ENCODE peak calls at places on chromosomes 1 and 21, in nine cellular contexts. V is AG10803, O is RWPE1, A is astrocyte of the cerebellum, L is Calu3, U is tibial nerve, R is progenitor cell of endocrine pancreas, N is choroid plexus epithelial cell, F is fibroblast of lung. M is an unnamed sample.

GRCh38 chr1:240860023-240860422 is 248.1 kb upstream of the GREM2 start:
- DNase-seq in V (no peak), O (no peak), A (no peak), L (no peak), U (no peak), R (no peak), N (no peak), F (no peak), M (no peak)

GRCh38 chr1:39915499-39916129 is 13.9 kb upstream of the MYCL start:
- DNase-seq in V (no peak), O (no peak), A (no peak), L (no peak), U (no peak), R (no peak), N (no peak), F (no peak), M (no peak)

GRCh38 chr21:45011911-45012660 is 62.3 kb upstream of the ADARB1 start:
- DNase-seq in V (peak), O (peak), A (peak), L (peak), U (no peak), R (peak), N (peak), F (peak), M (peak)

GRCh38 chr21:38244885-38245869 is 11.6 kb upstream of the KCNJ15 start:
- DNase-seq in V (peak), O (peak), A (peak), L (peak), U (no peak), R (no peak), N (peak), F (peak), M (no peak)

GRCh38 chr1:220441211-220441610 is 86.7 kb upstream of the MARK1 start:
- DNase-seq in V (no peak), O (peak), A (no peak), L (no peak), U (no peak), R (no peak), N (no peak), F (no peak), M (no peak)

GRCh38 chr1:953524-954320 is 5.3 kb downstream of the NOC2L start:
- DNase-seq in V (no peak), O (no peak), A (no peak), L (no peak), U (no peak), R (no peak), N (no peak), F (no peak), M (no peak)

GRCh38 chr1:86733340-86733739 is 29.0 kb downstream of the SH3GLB1 start:
- DNase-seq in V (no peak), O (no peak), A (no peak), L (no peak), U (no peak), R (no peak), N (no peak), F (no peak), M (no peak)

GRCh38 chr21:35840197-35840799 is 220.0 kb downstream of the SETD4 start:
- DNase-seq in V (peak), O (peak), A (peak), L (peak), U (peak), R (peak), N (peak), F (peak), M (no peak)

GRCh38 chr1:152109998-152110294 is 5.3 kb downstream of the TCHH start:
- DNase-seq in V (no peak), O (no peak), A (no peak), L (no peak), U (no peak), R (no peak), N (no peak), F (peak), M (no peak)

GRCh38 chr21:26124421-26124833 is 46.1 kb downstream of the APP start:
- DNase-seq in V (peak), O (no peak), A (no peak), L (no peak), U (no peak), R (no peak), N (peak), F (peak), M (no peak)

GRCh38 chr1:65467536-65467935 is 47.1 kb downstream of the LEPR start:
- DNase-seq in V (no peak), O (no peak), A (no peak), L (peak), U (no peak), R (peak), N (peak), F (peak), M (no peak)

GRCh38 chr21:45430521-45431501 is 25.8 kb downstream of the COL18A1 start:
- DNase-seq in V (no peak), O (no peak), A (no peak), L (no peak), U (no peak), R (peak), N (peak), F (peak), M (no peak)

GRCh38 chr1:78691995-78692747 is 42.5 kb downstream of the IFI44 start:
- DNase-seq in V (peak), O (peak), A (no peak), L (no peak), U (no peak), R (no peak), N (no peak), F (peak), M (no peak)

GRCh38 chr21:36388835-36389234 is 3.6 kb downstream of the CHAF1B start:
- DNase-seq in V (peak), O (peak), A (peak), L (no peak), U (no peak), R (no peak), N (peak), F (peak), M (no peak)

GRCh38 chr1:193729429-193729828 is 543.0 kb upstream of the B3GALT2 start:
- DNase-seq in V (no peak), O (no peak), A (no peak), L (no peak), U (no peak), R (no peak), N (peak), F (peak), M (no peak)

GRCh38 chr1:206050655-206051235 is 2.2 kb upstream of the RHEX start:
- DNase-seq in V (no peak), O (no peak), A (no peak), L (peak), U (no peak), R (no peak), N (peak), F (no peak), M (no peak)

GRCh38 chr1:13697738-13698137 is 2.2 kb upstream of the PRDM2 start:
- DNase-seq in V (no peak), O (no peak), A (no peak), L (no peak), U (no peak), R (no peak), N (no peak), F (no peak), M (no peak)

GRCh38 chr1:200179126-200179780 is 151.7 kb downstream of the NR5A2 start:
- DNase-seq in V (peak), O (no peak), A (no peak), L (no peak), U (no peak), R (no peak), N (peak), F (peak), M (no peak)

GRCh38 chr1:179353546-179353945 is 12.2 kb upstream of the AXDND1 start:
- DNase-seq in V (peak), O (peak), A (peak), L (no peak), U (no peak), R (no peak), N (peak), F (peak), M (no peak)

GRCh38 chr1:119956306-119956705 is 60.0 kb upstream of the ADAM30 start:
- DNase-seq in V (peak), O (no peak), A (peak), L (no peak), U (no peak), R (no peak), N (no peak), F (no peak), M (no peak)

GRCh38 chr21:42198949-42199348 is 20.0 kb upstream of the ABCG1 start:
- DNase-seq in V (no peak), O (no peak), A (no peak), L (no peak), U (no peak), R (no peak), N (peak), F (no peak), M (no peak)

GRCh38 chr1:96721382-96722160 is at the start of gene PTBP2:
- DNase-seq in V (peak), O (peak), A (peak), L (peak), U (peak), R (peak), N (peak), F (peak), M (peak)
- TF ChIP-seq CTCF in V (no peak), O (no peak), A (no peak), L (no peak), U (peak), R (no peak), N (no peak), F (no peak), M (no peak)

GRCh38 chr1:77121503-77121902 is 97.7 kb downstream of the PIGK start:
- DNase-seq in V (no peak), O (no peak), A (no peak), L (no peak), U (no peak), R (no peak), N (no peak), F (no peak), M (no peak)

GRCh38 chr1:77120950-77121349 is 98.3 kb downstream of the PIGK start:
- DNase-seq in V (no peak), O (no peak), A (no peak), L (no peak), U (no peak), R (no peak), N (no peak), F (no peak), M (no peak)

DNA sequence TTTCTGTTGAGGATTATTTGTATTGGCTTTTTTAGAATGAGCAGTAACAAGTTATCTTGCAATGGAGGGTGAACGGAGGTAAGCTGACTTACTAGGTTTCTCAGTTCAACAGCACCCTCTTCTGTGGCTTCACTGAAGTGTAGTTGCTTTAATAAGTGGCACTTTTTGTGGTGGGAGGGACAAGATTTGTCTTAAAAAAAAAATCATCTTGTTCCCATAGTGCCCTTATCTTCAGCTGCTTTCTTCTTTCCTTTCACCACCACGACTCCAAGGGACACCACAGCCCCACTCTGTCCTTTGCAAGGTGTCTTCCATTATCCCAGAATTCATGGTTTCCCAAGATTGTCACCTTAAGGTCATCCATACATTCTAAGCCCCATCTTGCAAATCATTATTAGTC is 92.9 kb downstream of the PIGK start:
- DNase-seq in V (peak), O (peak), A (peak), L (peak), U (no peak), R (peak), N (peak), F (peak), M (no peak)
- TF ChIP-seq CTCF in V (peak), O (peak), A (peak), L (peak), U (peak), R (peak), N (peak), F (peak), M (peak)

GRCh38 chr21:43929217-43929971 is 64.4 kb downstream of the AGPAT3 start:
- DNase-seq in V (no peak), O (no peak), A (no peak), L (no peak), U (no peak), R (no peak), N (no peak), F (no peak), M (peak)
- TF ChIP-seq CTCF in V (no peak), O (no peak), A (no peak), L (no peak), U (no peak), R (no peak), N (no peak), F (no peak), M (no peak)

GRCh38 chr1:44013949-44014348 is 17.3 kb downstream of the SLC6A9 start:
- DNase-seq in V (no peak), O (no peak), A (no peak), L (no peak), U (no peak), R (no peak), N (no peak), F (no peak), M (no peak)

GRCh38 chr1:44012941-44013609 is 18.2 kb downstream of the SLC6A9 start:
- DNase-seq in V (no peak), O (no peak), A (no peak), L (no peak), U (no peak), R (no peak), N (no peak), F (no peak), M (no peak)

GRCh38 chr1:44012411-44012810 is 18.9 kb downstream of the SLC6A9 start:
- DNase-seq in V (no peak), O (no peak), A (no peak), L (peak), U (no peak), R (no peak), N (no peak), F (no peak), M (no peak)

GRCh38 chr1:44008259-44008658 is 16.9 kb downstream of the CCDC24 start:
- DNase-seq in V (no peak), O (no peak), A (no peak), L (no peak), U (no peak), R (no peak), N (no peak), F (no peak), M (no peak)

DNA sequence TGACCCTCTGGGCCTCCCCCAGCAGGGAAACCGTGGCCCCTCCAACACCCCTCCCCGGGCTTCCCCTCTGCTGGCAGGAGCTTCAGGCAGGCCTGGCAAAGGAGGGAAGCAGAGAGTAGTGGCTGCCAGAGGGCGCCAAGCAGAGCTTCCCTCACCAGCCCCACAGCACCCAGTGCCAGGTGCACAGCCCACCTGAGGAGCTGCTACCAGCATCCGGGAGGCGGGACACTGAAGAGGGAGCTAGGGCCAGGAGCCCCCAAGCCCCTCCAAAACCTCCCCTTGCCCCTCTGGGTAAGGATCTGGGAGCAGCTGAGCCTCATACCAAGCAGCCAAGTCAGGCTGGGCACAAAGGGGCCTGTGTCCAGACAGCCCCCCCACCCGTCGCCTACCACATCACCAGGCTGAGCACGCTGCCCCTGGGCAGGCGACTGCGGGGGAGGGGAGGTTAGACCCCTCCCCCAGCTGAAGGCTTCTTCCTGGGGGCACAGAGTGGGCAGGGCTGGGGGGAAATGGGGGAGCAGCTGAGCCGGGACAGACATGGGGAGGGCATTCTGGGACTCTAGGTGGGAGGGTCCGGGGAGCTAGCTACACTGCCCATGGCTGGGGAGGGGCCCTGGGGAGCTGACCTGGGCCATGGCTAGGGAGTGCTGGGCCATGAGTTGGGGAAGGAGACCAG is 19.7 kb downstream of the CCDC24 start:
- DNase-seq in V (no peak), O (no peak), A (no peak), L (no peak), U (no peak), R (no peak), N (no peak), F (no peak), M (no peak)
- TF ChIP-seq CTCF in V (no peak), O (no peak), A (no peak), L (no peak), U (no peak), R (no peak), N (no peak), F (no peak), M (no peak)

GRCh38 chr1:44819594-44820327 is 11.4 kb downstream of the BTBD19 start:
- DNase-seq in V (peak), O (peak), A (peak), L (peak), U (peak), R (peak), N (peak), F (peak), M (peak)
- TF ChIP-seq CTCF in V (peak), O (no peak), A (no peak), L (no peak), U (no peak), R (no peak), N (peak), F (no peak), M (peak)

DNA sequence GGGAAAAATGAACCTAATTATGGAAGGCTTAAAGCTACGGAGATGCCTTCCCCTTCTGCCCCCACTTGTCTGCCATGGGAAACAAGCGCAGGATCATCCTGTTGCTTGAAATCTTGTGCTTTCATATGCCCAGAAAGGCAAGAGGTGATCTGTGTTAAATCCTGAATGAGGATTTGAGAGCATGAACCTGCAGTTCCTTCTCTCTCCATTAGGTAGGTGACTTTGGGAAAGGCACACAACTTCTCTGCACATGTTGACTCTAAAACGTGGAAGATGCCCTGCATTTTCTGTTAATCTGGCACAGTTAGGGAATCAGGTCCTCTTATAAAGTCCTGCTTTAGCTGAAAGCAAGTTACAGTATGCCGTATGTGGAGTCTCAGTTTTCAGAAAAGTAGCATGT is 46.6 kb upstream of the MTR start:
- DNase-seq in V (no peak), O (no peak), A (no peak), L (no peak), U (no peak), R (no peak), N (peak), F (no peak), M (no peak)
- TF ChIP-seq CTCF in V (peak), O (no peak), A (peak), L (peak), U (no peak), R (peak), N (peak), F (peak), M (peak)